ENCODE peak calls at places on chromosomes 12 and 14, in seven cellular contexts. One of them, this sample, is unnamed. For H3K4me1, the result is how much of the 10 kb centered on the place peaks cover.

GRCh38 chr12:28191018-28191595 is 851 bp downstream of the CCDC91 start:
- DNase-seq in PC-3: peak
- DNase-seq in stomach: no peak
- DNase-seq in A673: peak
- DNase-seq in left lung: no peak
- DNase-seq in H9: no peak
- DNase-seq in suprapubic skin: no peak
- DNase-seq in this sample: peak

GRCh38 chr12:132754555-132754954 is 7.1 kb downstream of the ANKLE2 start:
- DNase-seq in left lung: peak
- DNase-seq in suprapubic skin: no peak
- DNase-seq in stomach: no peak
- DNase-seq in A673: no peak
- DNase-seq in PC-3: no peak
- DNase-seq in H9: no peak
- DNase-seq in this sample: peak

GRCh38 chr12:2453807-2454177 is 341.0 kb upstream of the FKBP4 start:
- DNase-seq in stomach: no peak
- DNase-seq in left lung: no peak
- DNase-seq in suprapubic skin: no peak
- DNase-seq in PC-3: no peak
- DNase-seq in A673: peak
- DNase-seq in H9: no peak
- DNase-seq in this sample: no peak

GRCh38 chr12:11765817-11766794 is 116.6 kb downstream of the ETV6 start:
- DNase-seq in A673: peak
- DNase-seq in H9: no peak
- DNase-seq in stomach: no peak
- DNase-seq in left lung: peak
- DNase-seq in PC-3: no peak
- DNase-seq in suprapubic skin: no peak
- DNase-seq in this sample: no peak

GRCh38 chr12:53190108-53190729 is 9.5 kb upstream of the CSAD start:
- DNase-seq in H9: peak
- DNase-seq in left lung: peak
- DNase-seq in A673: peak
- DNase-seq in suprapubic skin: peak
- DNase-seq in stomach: peak
- DNase-seq in PC-3: peak
- DNase-seq in this sample: peak

GRCh38 chr12:122326597-122326996 is 60.3 kb upstream of the VPS33A start:
- DNase-seq in stomach: no peak
- DNase-seq in A673: no peak
- DNase-seq in PC-3: no peak
- DNase-seq in suprapubic skin: no peak
- DNase-seq in left lung: no peak
- DNase-seq in H9: no peak
- DNase-seq in this sample: no peak

GRCh38 chr14:65991124-65991523 is 495.0 kb upstream of the CCDC196 start:
- DNase-seq in A673: no peak
- DNase-seq in suprapubic skin: no peak
- DNase-seq in H9: no peak
- DNase-seq in left lung: no peak
- DNase-seq in PC-3: no peak
- DNase-seq in stomach: no peak
- DNase-seq in this sample: no peak

GRCh38 chr14:68397827-68398226 is 395.0 kb downstream of the ZFP36L1 start:
- DNase-seq in H9: no peak
- DNase-seq in stomach: no peak
- DNase-seq in A673: no peak
- DNase-seq in left lung: no peak
- DNase-seq in PC-3: no peak
- DNase-seq in suprapubic skin: no peak
- DNase-seq in this sample: no peak

GRCh38 chr12:116040412-116040811 is 237.1 kb downstream of the MED13L start:
- DNase-seq in H9: no peak
- DNase-seq in left lung: no peak
- DNase-seq in stomach: no peak
- DNase-seq in A673: no peak
- DNase-seq in suprapubic skin: no peak
- DNase-seq in PC-3: peak
- DNase-seq in this sample: no peak

GRCh38 chr14:73290279-73290678 is 53.0 kb downstream of the PAPLN start:
- DNase-seq in left lung: no peak
- DNase-seq in suprapubic skin: no peak
- DNase-seq in PC-3: no peak
- DNase-seq in stomach: no peak
- DNase-seq in A673: no peak
- DNase-seq in H9: no peak
- DNase-seq in this sample: no peak

GRCh38 chr12:4268549-4269181 is 4.9 kb upstream of the CCND2 start:
- DNase-seq in suprapubic skin: no peak
- DNase-seq in PC-3: no peak
- DNase-seq in stomach: no peak
- DNase-seq in H9: no peak
- DNase-seq in left lung: no peak
- DNase-seq in A673: no peak
- DNase-seq in this sample: no peak

DNA sequence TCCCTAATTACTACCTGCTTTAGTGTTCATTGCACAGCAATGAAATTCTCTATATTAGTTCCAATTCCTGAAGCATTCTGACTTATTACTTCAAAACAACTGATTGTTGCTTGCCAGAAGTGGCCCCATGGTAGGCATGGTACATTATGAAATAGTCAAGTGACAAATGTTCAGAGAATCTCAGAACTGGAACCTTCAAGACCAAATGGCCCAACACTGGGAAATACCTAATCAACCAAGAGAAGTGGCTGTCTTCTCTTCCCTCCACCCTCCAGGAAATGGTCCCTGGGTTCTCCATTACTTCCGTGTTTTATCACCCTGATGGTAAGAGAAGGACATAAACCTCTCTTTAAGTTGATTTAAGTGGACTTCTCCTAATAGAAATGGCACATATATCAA is 49.9 kb downstream of the ITPR2 start:
- DNase-seq in left lung: no peak
- DNase-seq in PC-3: no peak
- DNase-seq in suprapubic skin: no peak
- DNase-seq in H9: no peak
- DNase-seq in A673: no peak
- DNase-seq in stomach: no peak
- DNase-seq in this sample: no peak
- H3K4me1 ChIP-seq in left lung: under half
- H3K4me1 ChIP-seq in PC-3: under half
- H3K4me1 ChIP-seq in suprapubic skin: under half
- H3K4me1 ChIP-seq in H9: under half
- H3K4me1 ChIP-seq in A673: under half
- H3K4me1 ChIP-seq in stomach: under half
- H3K4me1 ChIP-seq in this sample: under half

GRCh38 chr12:14577344-14577743 is 9.7 kb upstream of the PLBD1 start:
- DNase-seq in suprapubic skin: no peak
- DNase-seq in stomach: no peak
- DNase-seq in H9: no peak
- DNase-seq in A673: no peak
- DNase-seq in left lung: no peak
- DNase-seq in PC-3: no peak
- DNase-seq in this sample: no peak

GRCh38 chr12:14573118-14573517 is 5.4 kb upstream of the PLBD1 start:
- DNase-seq in stomach: no peak
- DNase-seq in H9: no peak
- DNase-seq in PC-3: no peak
- DNase-seq in A673: no peak
- DNase-seq in left lung: no peak
- DNase-seq in suprapubic skin: no peak
- DNase-seq in this sample: no peak

GRCh38 chr12:14578646-14579045 is 11.0 kb upstream of the PLBD1 start:
- DNase-seq in left lung: no peak
- DNase-seq in PC-3: no peak
- DNase-seq in H9: no peak
- DNase-seq in stomach: no peak
- DNase-seq in suprapubic skin: no peak
- DNase-seq in A673: no peak
- DNase-seq in this sample: no peak

GRCh38 chr12:14575585-14575984 is 7.9 kb upstream of the PLBD1 start:
- DNase-seq in stomach: no peak
- DNase-seq in A673: no peak
- DNase-seq in left lung: no peak
- DNase-seq in H9: no peak
- DNase-seq in suprapubic skin: no peak
- DNase-seq in PC-3: no peak
- DNase-seq in this sample: no peak

GRCh38 chr12:14576896-14577295 is 9.2 kb upstream of the PLBD1 start:
- DNase-seq in H9: no peak
- DNase-seq in PC-3: no peak
- DNase-seq in left lung: no peak
- DNase-seq in A673: no peak
- DNase-seq in stomach: no peak
- DNase-seq in suprapubic skin: no peak
- DNase-seq in this sample: no peak
- H3K4me1 ChIP-seq in H9: under half
- H3K4me1 ChIP-seq in PC-3: under half
- H3K4me1 ChIP-seq in left lung: under half
- H3K4me1 ChIP-seq in A673: under half
- H3K4me1 ChIP-seq in stomach: under half
- H3K4me1 ChIP-seq in suprapubic skin: under half
- H3K4me1 ChIP-seq in this sample: under half

GRCh38 chr12:92032965-92033364 is 112.7 kb downstream of the BTG1 start:
- DNase-seq in left lung: no peak
- DNase-seq in suprapubic skin: no peak
- DNase-seq in stomach: no peak
- DNase-seq in PC-3: no peak
- DNase-seq in A673: no peak
- DNase-seq in H9: no peak
- DNase-seq in this sample: no peak
- H3K4me1 ChIP-seq in left lung: half or more
- H3K4me1 ChIP-seq in suprapubic skin: half or more
- H3K4me1 ChIP-seq in stomach: under half
- H3K4me1 ChIP-seq in PC-3: under half
- H3K4me1 ChIP-seq in A673: under half
- H3K4me1 ChIP-seq in H9: under half
- H3K4me1 ChIP-seq in this sample: under half

DNA sequence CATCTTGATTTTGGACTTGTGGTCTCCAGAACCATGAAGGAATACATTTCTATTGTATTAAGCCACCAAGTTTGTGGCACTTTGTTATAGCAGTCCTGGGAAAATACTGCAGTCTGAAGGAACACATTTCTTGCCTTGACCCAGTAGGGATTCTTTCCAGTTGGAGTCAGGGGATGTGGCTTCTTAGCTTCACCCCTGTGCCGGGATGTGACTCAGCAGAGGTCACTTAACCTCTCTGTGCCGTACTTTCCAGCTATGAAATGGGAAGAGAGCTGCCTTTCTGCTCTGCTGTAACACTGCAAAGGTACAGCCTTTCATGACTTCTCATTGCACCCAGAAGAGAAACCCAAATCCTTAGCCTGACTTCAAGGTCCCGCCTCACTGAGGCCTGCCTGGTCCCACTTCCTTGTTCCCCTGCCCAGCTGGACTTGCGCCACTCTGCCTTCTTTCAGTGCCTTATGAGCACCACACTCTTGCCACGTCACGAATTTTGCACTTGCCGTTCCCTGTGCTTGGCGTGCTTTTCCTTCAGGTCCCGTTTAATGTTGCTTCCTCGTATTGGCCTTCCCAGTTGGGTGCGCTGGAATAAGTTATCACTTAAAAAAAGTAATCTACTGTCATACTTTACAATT is 24.2 kb downstream of the CHST11 start:
- DNase-seq in PC-3: peak
- DNase-seq in stomach: peak
- DNase-seq in left lung: peak
- DNase-seq in H9: no peak
- DNase-seq in suprapubic skin: no peak
- DNase-seq in A673: no peak
- DNase-seq in this sample: no peak
- H3K4me1 ChIP-seq in PC-3: under half
- H3K4me1 ChIP-seq in stomach: under half
- H3K4me1 ChIP-seq in left lung: half or more
- H3K4me1 ChIP-seq in H9: under half
- H3K4me1 ChIP-seq in suprapubic skin: under half
- H3K4me1 ChIP-seq in A673: under half
- H3K4me1 ChIP-seq in this sample: under half

GRCh38 chr14:61644834-61645233 is 50.5 kb upstream of the HIF1A start:
- DNase-seq in stomach: no peak
- DNase-seq in H9: no peak
- DNase-seq in PC-3: peak
- DNase-seq in left lung: no peak
- DNase-seq in suprapubic skin: no peak
- DNase-seq in A673: no peak
- DNase-seq in this sample: peak
- H3K4me1 ChIP-seq in stomach: under half
- H3K4me1 ChIP-seq in H9: under half
- H3K4me1 ChIP-seq in PC-3: half or more
- H3K4me1 ChIP-seq in left lung: under half
- H3K4me1 ChIP-seq in suprapubic skin: under half
- H3K4me1 ChIP-seq in A673: under half
- H3K4me1 ChIP-seq in this sample: under half

GRCh38 chr12:33653362-33653761 is 213.7 kb upstream of the SYT10 start:
- DNase-seq in H9: no peak
- DNase-seq in A673: no peak
- DNase-seq in left lung: no peak
- DNase-seq in suprapubic skin: no peak
- DNase-seq in PC-3: no peak
- DNase-seq in stomach: no peak
- DNase-seq in this sample: no peak
- H3K4me1 ChIP-seq in H9: under half
- H3K4me1 ChIP-seq in A673: under half
- H3K4me1 ChIP-seq in left lung: under half
- H3K4me1 ChIP-seq in suprapubic skin: under half
- H3K4me1 ChIP-seq in PC-3: under half
- H3K4me1 ChIP-seq in stomach: under half
- H3K4me1 ChIP-seq in this sample: under half

DNA sequence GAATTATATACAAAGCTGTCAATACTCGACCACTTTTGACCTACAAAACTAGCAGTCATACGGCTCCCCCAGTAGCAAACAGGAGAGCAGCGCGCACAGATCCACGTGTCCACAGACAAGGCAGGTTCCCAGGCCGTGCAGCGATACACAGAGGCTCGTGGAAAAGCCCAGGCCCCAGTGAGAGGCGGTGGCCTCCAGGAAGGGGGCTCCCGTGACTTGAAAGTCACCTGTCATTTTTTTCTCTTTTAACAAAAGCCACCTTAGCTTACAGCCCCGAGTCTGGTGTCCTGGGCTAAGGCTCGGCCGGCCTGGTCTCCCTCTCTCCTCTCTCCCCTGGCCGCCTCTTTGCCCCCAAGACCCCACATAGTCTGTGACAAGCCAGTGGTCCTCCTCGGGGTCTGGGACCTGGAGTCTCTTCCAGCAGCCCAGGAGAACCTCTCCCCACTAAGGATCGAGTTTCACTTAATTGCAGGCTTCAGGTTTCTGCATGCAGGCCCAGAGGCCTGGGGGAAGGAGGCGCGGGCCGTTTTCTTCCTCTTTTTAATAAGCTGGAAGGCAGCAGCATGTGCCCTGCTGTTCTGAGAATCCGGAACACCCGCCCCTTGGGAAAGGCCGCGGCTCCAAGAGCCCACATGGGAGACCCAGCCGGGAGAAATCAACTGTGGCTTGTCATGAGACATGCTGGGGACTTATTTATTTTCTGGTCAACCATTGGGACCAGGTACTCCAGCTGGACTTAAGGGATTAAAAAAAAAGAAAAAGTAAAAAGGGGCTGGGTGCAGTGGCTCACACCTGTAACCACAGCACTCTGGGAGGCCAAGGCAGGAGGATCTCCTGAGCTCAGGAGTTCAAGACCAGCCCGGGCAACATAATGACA is 15.9 kb downstream of the NCOR2 start:
- DNase-seq in left lung: peak
- DNase-seq in stomach: peak
- DNase-seq in suprapubic skin: no peak
- DNase-seq in PC-3: peak
- DNase-seq in A673: peak
- DNase-seq in H9: peak
- DNase-seq in this sample: peak
- H3K4me1 ChIP-seq in left lung: half or more
- H3K4me1 ChIP-seq in stomach: half or more
- H3K4me1 ChIP-seq in suprapubic skin: half or more
- H3K4me1 ChIP-seq in PC-3: under half
- H3K4me1 ChIP-seq in A673: half or more
- H3K4me1 ChIP-seq in H9: under half
- H3K4me1 ChIP-seq in this sample: under half